ENCODE peak calls at places on chromosomes 12 and 14, in six cellular contexts. One of them, this sample, is unnamed. For H3K4me1, the result is how much of the 10 kb centered on the place peaks cover.

GRCh38 chr12:100857971-100858370 is 63.4 kb downstream of the ANO4 start:
- DNase-seq in sigmoid colon: no peak
- DNase-seq in A549: no peak
- DNase-seq in suprapubic skin: no peak
- DNase-seq in stomach: no peak
- DNase-seq in ovary: no peak
- DNase-seq in this sample: no peak

GRCh38 chr12:67434653-67435375 is 165.7 kb downstream of the CAND1 start:
- DNase-seq in ovary: no peak
- DNase-seq in A549: peak
- DNase-seq in stomach: no peak
- DNase-seq in sigmoid colon: no peak
- DNase-seq in suprapubic skin: no peak
- DNase-seq in this sample: no peak

GRCh38 chr12:111105294-111105693 is 184.9 kb upstream of the MYL2 start:
- DNase-seq in stomach: no peak
- DNase-seq in A549: no peak
- DNase-seq in suprapubic skin: no peak
- DNase-seq in sigmoid colon: peak
- DNase-seq in ovary: no peak
- DNase-seq in this sample: no peak

GRCh38 chr12:103768467-103769123 is 72.4 kb downstream of the NT5DC3 start:
- DNase-seq in A549: no peak
- DNase-seq in stomach: no peak
- DNase-seq in suprapubic skin: no peak
- DNase-seq in sigmoid colon: peak
- DNase-seq in ovary: no peak
- DNase-seq in this sample: no peak

GRCh38 chr12:69161835-69162234 is 77.5 kb upstream of the CPSF6 start:
- DNase-seq in sigmoid colon: no peak
- DNase-seq in suprapubic skin: no peak
- DNase-seq in ovary: no peak
- DNase-seq in A549: no peak
- DNase-seq in stomach: no peak
- DNase-seq in this sample: no peak

GRCh38 chr12:133038310-133038709 is 1.0 kb downstream of the ZNF84 start:
- DNase-seq in suprapubic skin: no peak
- DNase-seq in A549: no peak
- DNase-seq in sigmoid colon: no peak
- DNase-seq in stomach: no peak
- DNase-seq in ovary: no peak
- DNase-seq in this sample: no peak

GRCh38 chr12:104695453-104696148 is 238.9 kb downstream of the CHST11 start:
- DNase-seq in ovary: no peak
- DNase-seq in sigmoid colon: no peak
- DNase-seq in stomach: no peak
- DNase-seq in suprapubic skin: no peak
- DNase-seq in A549: no peak
- DNase-seq in this sample: peak

GRCh38 chr12:123064885-123065619 is 84.6 kb downstream of the ARL6IP4 start:
- DNase-seq in suprapubic skin: no peak
- DNase-seq in stomach: no peak
- DNase-seq in A549: no peak
- DNase-seq in ovary: peak
- DNase-seq in sigmoid colon: no peak
- DNase-seq in this sample: no peak

GRCh38 chr12:68406134-68406576 is 74.0 kb upstream of the MDM1 start:
- DNase-seq in ovary: peak
- DNase-seq in sigmoid colon: peak
- DNase-seq in A549: peak
- DNase-seq in suprapubic skin: peak
- DNase-seq in stomach: peak
- DNase-seq in this sample: peak

GRCh38 chr14:92709340-92710000 is 39.0 kb downstream of the LGMN start:
- DNase-seq in sigmoid colon: no peak
- DNase-seq in stomach: no peak
- DNase-seq in A549: no peak
- DNase-seq in suprapubic skin: peak
- DNase-seq in ovary: no peak
- DNase-seq in this sample: no peak

DNA sequence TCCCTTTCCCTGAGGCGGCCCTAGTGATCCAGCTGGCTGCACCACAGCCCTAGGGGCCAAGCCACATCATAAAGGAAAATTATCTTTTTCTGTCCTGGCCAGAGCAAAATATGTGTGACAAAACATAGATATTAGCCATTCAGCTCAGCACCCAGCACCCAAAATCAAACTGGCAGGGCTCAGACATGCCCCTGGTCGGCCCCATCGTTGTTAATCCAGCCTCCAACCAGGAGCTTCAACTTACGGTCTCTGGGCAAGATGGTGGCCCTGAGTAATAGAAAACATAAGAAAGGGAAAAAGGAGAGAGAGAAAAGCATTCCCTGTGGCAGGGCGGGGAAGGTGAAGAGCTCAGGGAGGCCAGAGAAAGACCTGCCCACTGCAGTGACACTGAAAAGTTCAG is 111.9 kb downstream of the EML1 start:
- DNase-seq in sigmoid colon: no peak
- DNase-seq in A549: no peak
- DNase-seq in suprapubic skin: no peak
- DNase-seq in stomach: no peak
- DNase-seq in ovary: no peak
- DNase-seq in this sample: no peak
- TF ChIP-seq POLR2A in sigmoid colon: no peak
- TF ChIP-seq POLR2A in A549: no peak
- TF ChIP-seq POLR2A in suprapubic skin: no peak
- TF ChIP-seq POLR2A in stomach: no peak
- TF ChIP-seq POLR2A in ovary: no peak
- TF ChIP-seq POLR2A in this sample: no peak

GRCh38 chr12:52049688-52050087 is 1.6 kb upstream of the NR4A1 start:
- DNase-seq in A549: no peak
- DNase-seq in ovary: no peak
- DNase-seq in sigmoid colon: no peak
- DNase-seq in stomach: no peak
- DNase-seq in suprapubic skin: no peak
- DNase-seq in this sample: no peak

GRCh38 chr12:52049286-52049685 is 2.0 kb upstream of the NR4A1 start:
- DNase-seq in sigmoid colon: no peak
- DNase-seq in ovary: no peak
- DNase-seq in stomach: no peak
- DNase-seq in suprapubic skin: no peak
- DNase-seq in A549: no peak
- DNase-seq in this sample: no peak

GRCh38 chr12:52050116-52050770 is 999 bp upstream of the NR4A1 start:
- DNase-seq in stomach: peak
- DNase-seq in A549: no peak
- DNase-seq in suprapubic skin: no peak
- DNase-seq in ovary: peak
- DNase-seq in sigmoid colon: peak
- DNase-seq in this sample: no peak

GRCh38 chr12:52052471-52053186 is 1.4 kb downstream of the NR4A1 start:
- DNase-seq in sigmoid colon: peak
- DNase-seq in A549: no peak
- DNase-seq in stomach: peak
- DNase-seq in suprapubic skin: no peak
- DNase-seq in ovary: peak
- DNase-seq in this sample: peak

DNA sequence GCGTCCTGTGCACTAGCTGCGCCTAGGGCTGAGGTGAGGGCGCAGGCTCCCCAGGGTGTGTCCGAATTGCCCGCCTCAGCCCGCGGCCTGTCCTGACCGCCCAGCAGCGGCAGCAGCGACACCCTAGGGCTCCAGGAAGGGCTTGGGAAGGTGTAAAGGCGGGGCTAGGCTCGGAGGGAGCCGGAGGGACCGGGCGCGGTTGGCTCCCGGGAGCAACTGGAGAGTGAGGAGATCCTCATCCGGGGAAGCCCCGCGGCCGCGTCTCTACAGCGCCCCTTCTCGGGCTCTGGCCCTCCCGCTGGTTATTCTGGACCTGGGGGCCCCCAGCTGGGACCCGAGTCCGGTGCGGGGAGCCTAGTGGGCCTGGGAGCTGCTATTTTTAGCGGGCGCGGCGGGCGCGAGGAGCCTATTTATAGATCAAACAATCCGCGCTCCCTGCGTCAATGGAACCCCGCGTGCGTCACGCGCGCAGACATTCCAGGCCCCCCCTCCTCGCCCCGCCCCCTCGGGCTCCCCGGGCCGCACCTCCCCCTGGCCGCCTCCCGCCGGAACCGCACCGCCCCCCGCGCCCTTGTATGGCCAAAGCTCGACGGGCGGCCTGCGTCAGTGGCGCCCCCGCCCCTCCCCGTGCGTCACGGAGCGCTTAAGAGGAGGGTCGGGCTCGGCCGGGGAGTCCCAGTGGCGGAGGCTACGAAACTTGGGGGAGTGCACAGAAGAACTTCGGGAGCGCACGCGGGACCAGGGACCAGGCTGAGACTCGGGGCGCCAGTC is at the start of gene NR4A1:
- DNase-seq in sigmoid colon: peak
- DNase-seq in ovary: peak
- DNase-seq in stomach: peak
- DNase-seq in suprapubic skin: peak
- DNase-seq in A549: peak
- DNase-seq in this sample: peak
- TF ChIP-seq EP300 in sigmoid colon: peak
- TF ChIP-seq EP300 in ovary: peak
- TF ChIP-seq EP300 in stomach: no peak
- TF ChIP-seq EP300 in suprapubic skin: peak
- TF ChIP-seq EP300 in A549: peak
- TF ChIP-seq EP300 in this sample: peak

DNA sequence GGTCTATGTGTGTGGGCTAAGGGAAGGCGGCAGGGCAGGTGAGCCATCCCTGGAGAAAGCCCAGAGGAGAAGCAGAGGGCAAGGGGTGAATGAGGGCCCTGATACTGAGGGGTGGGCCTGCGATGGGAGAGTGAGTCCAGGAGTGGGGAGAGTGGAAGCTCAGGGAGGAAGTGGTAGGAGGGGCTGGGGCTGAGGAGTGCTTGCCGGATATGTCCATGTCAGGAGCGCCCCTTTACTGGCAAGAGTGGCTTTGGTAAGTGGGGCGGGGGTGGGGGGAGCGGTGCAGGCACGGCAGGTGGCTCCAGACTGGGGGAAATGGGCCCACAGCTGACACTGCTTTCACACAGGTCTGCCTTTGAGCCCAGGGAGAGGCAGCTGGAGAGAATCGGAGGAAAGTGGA is 86.3 kb upstream of the GPR68 start:
- DNase-seq in suprapubic skin: no peak
- DNase-seq in ovary: no peak
- DNase-seq in sigmoid colon: no peak
- DNase-seq in A549: no peak
- DNase-seq in stomach: no peak
- DNase-seq in this sample: no peak
- H3K4me1 ChIP-seq in suprapubic skin: under half
- H3K4me1 ChIP-seq in ovary: under half
- H3K4me1 ChIP-seq in sigmoid colon: under half
- H3K4me1 ChIP-seq in A549: under half
- H3K4me1 ChIP-seq in stomach: under half
- H3K4me1 ChIP-seq in this sample: under half

GRCh38 chr12:56299308-56299852 is 750 bp downstream of the CS start:
- DNase-seq in sigmoid colon: no peak
- DNase-seq in A549: no peak
- DNase-seq in stomach: no peak
- DNase-seq in ovary: no peak
- DNase-seq in suprapubic skin: no peak
- DNase-seq in this sample: peak
- TF ChIP-seq POLR2A in sigmoid colon: no peak
- TF ChIP-seq POLR2A in A549: no peak
- TF ChIP-seq POLR2A in stomach: no peak
- TF ChIP-seq POLR2A in ovary: no peak
- TF ChIP-seq POLR2A in suprapubic skin: no peak
- TF ChIP-seq POLR2A in this sample: no peak

GRCh38 chr12:48968467-48968866 is 3.1 kb downstream of the WNT10B start:
- DNase-seq in stomach: no peak
- DNase-seq in sigmoid colon: no peak
- DNase-seq in ovary: no peak
- DNase-seq in A549: no peak
- DNase-seq in suprapubic skin: no peak
- DNase-seq in this sample: no peak

GRCh38 chr12:48968004-48968403 is 3.5 kb downstream of the WNT10B start:
- DNase-seq in suprapubic skin: no peak
- DNase-seq in sigmoid colon: no peak
- DNase-seq in A549: no peak
- DNase-seq in stomach: no peak
- DNase-seq in ovary: no peak
- DNase-seq in this sample: no peak

GRCh38 chr12:48965447-48965846 is 6.1 kb downstream of the WNT10B start:
- DNase-seq in suprapubic skin: no peak
- DNase-seq in sigmoid colon: no peak
- DNase-seq in stomach: no peak
- DNase-seq in A549: no peak
- DNase-seq in ovary: no peak
- DNase-seq in this sample: no peak

GRCh38 chr12:48969160-48969771 is 2.3 kb downstream of the WNT10B start:
- DNase-seq in suprapubic skin: no peak
- DNase-seq in ovary: no peak
- DNase-seq in A549: no peak
- DNase-seq in stomach: no peak
- DNase-seq in sigmoid colon: no peak
- DNase-seq in this sample: no peak

DNA sequence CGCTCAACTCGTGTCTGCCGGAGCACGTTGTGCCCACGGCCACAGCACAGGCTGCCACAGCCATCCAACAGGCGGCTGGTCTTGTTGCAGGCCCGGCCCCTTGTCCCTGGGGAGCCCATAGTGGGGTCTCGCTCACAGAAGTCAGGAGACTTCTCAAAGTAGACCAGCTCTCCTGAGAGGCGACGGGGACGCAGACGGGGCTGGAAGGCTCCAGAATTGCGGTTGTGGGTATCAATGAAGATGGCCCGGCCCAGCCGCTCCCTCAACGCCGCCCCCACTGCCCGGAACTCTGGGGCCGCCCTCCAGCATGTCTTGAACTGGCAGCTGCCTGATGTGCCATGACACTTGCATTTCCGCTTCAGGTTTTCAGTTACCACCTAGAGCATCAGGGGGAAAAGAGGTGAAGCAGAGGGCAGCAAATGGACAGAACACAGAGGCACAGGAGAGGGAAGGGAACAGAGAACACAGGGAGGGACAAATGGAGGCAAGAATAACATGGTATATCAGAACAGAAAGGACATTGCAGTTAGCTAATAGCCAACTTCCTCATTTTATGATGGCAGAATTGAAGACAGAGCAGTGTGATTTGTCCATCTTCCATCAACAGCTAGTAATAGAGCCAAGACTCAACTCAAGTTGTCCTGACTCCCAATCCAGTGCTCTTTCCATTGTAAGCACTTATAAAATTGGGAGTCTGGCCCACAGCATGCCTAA is 5.2 kb downstream of the WNT10B start:
- DNase-seq in suprapubic skin: no peak
- DNase-seq in stomach: no peak
- DNase-seq in ovary: no peak
- DNase-seq in A549: no peak
- DNase-seq in sigmoid colon: no peak
- DNase-seq in this sample: no peak
- TF ChIP-seq EP300 in suprapubic skin: no peak
- TF ChIP-seq EP300 in stomach: no peak
- TF ChIP-seq EP300 in ovary: no peak
- TF ChIP-seq EP300 in A549: no peak
- TF ChIP-seq EP300 in sigmoid colon: no peak
- TF ChIP-seq EP300 in this sample: no peak

GRCh38 chr12:10025236-10025635 is 5.2 kb upstream of the CLEC9A start:
- DNase-seq in ovary: no peak
- DNase-seq in suprapubic skin: no peak
- DNase-seq in sigmoid colon: no peak
- DNase-seq in A549: no peak
- DNase-seq in stomach: no peak
- DNase-seq in this sample: no peak
- H3K4me1 ChIP-seq in ovary: under half
- H3K4me1 ChIP-seq in suprapubic skin: under half
- H3K4me1 ChIP-seq in sigmoid colon: under half
- H3K4me1 ChIP-seq in A549: under half
- H3K4me1 ChIP-seq in stomach: under half
- H3K4me1 ChIP-seq in this sample: under half

GRCh38 chr12:2803635-2804380 is 8.7 kb upstream of the ITFG2 start:
- DNase-seq in A549: no peak
- DNase-seq in sigmoid colon: no peak
- DNase-seq in suprapubic skin: no peak
- DNase-seq in stomach: no peak
- DNase-seq in ovary: no peak
- DNase-seq in this sample: no peak
- TF ChIP-seq POLR2A in A549: no peak
- TF ChIP-seq POLR2A in sigmoid colon: no peak
- TF ChIP-seq POLR2A in suprapubic skin: no peak
- TF ChIP-seq POLR2A in stomach: no peak
- TF ChIP-seq POLR2A in ovary: no peak
- TF ChIP-seq POLR2A in this sample: no peak

This sample was measured in transverse colon.